ENCODE peak calls at places on chromosome 1, in nine cellular contexts. N is cardiac fibroblast; A is effector CD4-positive, alpha-beta T cell; K is AG04450; H is ELR; E is T follicular helper cell; O is NCI-H446 treated with DMSO at 0.1 percent for 48 hours; U is heart right ventricle; M is amygdala. C is an unnamed sample.
A peak's percentile ranks its signal among the peaks of the same experiment; 100 is the strongest.

GRCh38 chr1:2853711-2854110 is 52.2 kb upstream of the TTC34 start:
- DNase-seq in N (no peak), A (no peak), K (no peak), H (no peak), E (no peak), O (no peak), U (no peak), M (no peak), C (no peak)

GRCh38 chr1:245611251-245611650 is 456.5 kb downstream of the KIF26B start:
- DNase-seq in N (no peak), A (no peak), K (no peak), H (no peak), E (no peak), O (no peak), U (no peak), M (no peak), C (no peak)

GRCh38 chr1:150543500-150544143 is 5.6 kb upstream of the ADAMTSL4 start:
- DNase-seq in N (peak; percentile 70), A (no peak), K (no peak), H (no peak), E (no peak), O (no peak), U (no peak), M (no peak), C (no peak)

GRCh38 chr1:115092214-115092613 is 2.9 kb upstream of the TSPAN2 start:
- DNase-seq in N (no peak), A (no peak), K (no peak), H (no peak), E (no peak), O (no peak), U (no peak), M (no peak), C (no peak)

GRCh38 chr1:234928642-234929041 is 200.0 kb downstream of the TOMM20 start:
- DNase-seq in N (no peak), A (no peak), K (no peak), H (no peak), E (no peak), O (no peak), U (no peak), M (no peak), C (no peak)

GRCh38 chr1:36446780-36447179 is 3.5 kb downstream of the OSCP1 start:
- DNase-seq in N (no peak), A (no peak), K (no peak), H (no peak), E (no peak), O (no peak), U (no peak), M (no peak), C (no peak)

GRCh38 chr1:84353665-84354064 is 44.6 kb upstream of the DNASE2B start:
- DNase-seq in N (peak; percentile 13), A (no peak), K (no peak), H (no peak), E (no peak), O (peak; percentile 76), U (no peak), M (no peak), C (no peak)

GRCh38 chr1:6378096-6378746 is 15.3 kb downstream of the ACOT7 start:
- DNase-seq in N (no peak), A (no peak), K (no peak), H (no peak), E (no peak), O (peak; percentile 5), U (no peak), M (no peak), C (no peak)

GRCh38 chr1:184755226-184756065 is 788 bp upstream of the EDEM3 start:
- DNase-seq in N (peak; percentile 59), A (peak; percentile 22), K (peak; percentile 1), H (peak; percentile 63), E (no peak), O (no peak), U (no peak), M (no peak), C (no peak)

GRCh38 chr1:63987014-63987630 is 213.3 kb downstream of the ROR1 start:
- DNase-seq in N (peak; percentile 48), A (no peak), K (no peak), H (peak; percentile 6), E (no peak), O (no peak), U (no peak), M (no peak), C (no peak)

GRCh38 chr1:58573705-58574591 is 3.1 kb downstream of the TACSTD2 start:
- DNase-seq in N (no peak), A (peak; percentile 19), K (no peak), H (no peak), E (peak; percentile 10), O (no peak), U (no peak), M (no peak), C (no peak)

GRCh38 chr1:203858055-203858454 is 3.3 kb upstream of the SNRPE start:
- DNase-seq in N (peak; percentile 91), A (no peak), K (peak; percentile 63), H (peak; percentile 84), E (no peak), O (no peak), U (no peak), M (no peak), C (no peak)

GRCh38 chr1:214386747-214387146 is 105.8 kb downstream of the SMYD2 start:
- DNase-seq in N (peak; percentile 78), A (no peak), K (no peak), H (peak; percentile 82), E (no peak), O (no peak), U (no peak), M (no peak), C (no peak)

GRCh38 chr1:152906023-152906565 is 2.3 kb upstream of the IVL start:
- DNase-seq in N (no peak), A (no peak), K (no peak), H (peak; percentile 99), E (no peak), O (no peak), U (no peak), M (no peak), C (peak; percentile 26)

GRCh38 chr1:92653605-92654381 is 131.1 kb downstream of the EVI5 start:
- DNase-seq in N (no peak), A (no peak), K (no peak), H (no peak), E (no peak), O (no peak), U (no peak), M (no peak), C (no peak)

GRCh38 chr1:234554478-234555311 is 55.3 kb downstream of the IRF2BP2 start:
- DNase-seq in N (no peak), A (no peak), K (no peak), H (no peak), E (no peak), O (no peak), U (no peak), M (no peak), C (no peak)